ENCODE peak calls at places on chromosomes 12 and 14, in ten cellular contexts. P, Y, X, U, Q, Z, D, W, T and E are unnamed samples.

GRCh38 chr14:73764881-73765280 is 50.7 kb upstream of the PNMA1 start:
- DNase-seq in Y (peak), Q (no peak), W (no peak), T (peak), X (no peak), D (no peak), Z (no peak), U (no peak), P (peak), E (no peak)

GRCh38 chr14:49688701-49689030 is 652 bp upstream of the POLE2 start:
- DNase-seq in D (no peak), W (no peak), Q (no peak), Y (no peak), U (no peak), T (no peak), X (no peak), P (no peak), Z (no peak), E (no peak)

GRCh38 chr14:94383777-94384176 is 4.6 kb downstream of the SERPINA1 start:
- DNase-seq in W (no peak), Y (no peak), Z (no peak), D (no peak), Q (no peak), U (no peak), T (no peak), X (no peak), P (no peak), E (no peak)

GRCh38 chr14:72699433-72699832 is 194.5 kb downstream of the DPF3 start:
- DNase-seq in Q (no peak), P (no peak), D (no peak), T (no peak), X (no peak), Z (no peak), U (no peak), Y (no peak), W (no peak), E (no peak)

GRCh38 chr12:21585485-21585884 is 19.2 kb downstream of the GYS2 start:
- DNase-seq in Z (no peak), U (no peak), Y (no peak), W (no peak), D (no peak), X (no peak), P (no peak), T (no peak), Q (no peak), E (no peak)

GRCh38 chr14:58862421-58862820 is 224.7 kb downstream of the DACT1 start:
- DNase-seq in X (no peak), D (no peak), Z (no peak), P (no peak), Q (no peak), U (no peak), Y (no peak), T (no peak), W (no peak), E (no peak)

GRCh38 chr12:87779016-87779415 is 250.2 kb downstream of the C12orf50 start:
- DNase-seq in W (no peak), D (no peak), U (no peak), Y (no peak), X (no peak), Z (peak), P (no peak), Q (no peak), T (no peak), E (no peak)

GRCh38 chr12:106080111-106080732 is 58.5 kb downstream of the NUAK1 start:
- DNase-seq in T (no peak), Z (no peak), Q (no peak), Y (no peak), W (no peak), U (peak), D (no peak), X (peak), P (no peak), E (peak)

GRCh38 chr12:119642986-119643385 is 24.9 kb upstream of the PRKAB1 start:
- DNase-seq in Q (no peak), P (no peak), Z (no peak), X (no peak), D (no peak), W (no peak), Y (no peak), T (peak), U (no peak), E (peak)